ENCODE peak calls at places on chromosomes 7 and 10, in five cellular contexts. S is naive thymus-derived CD4-positive, alpha-beta T cell; G is HAP-1; E is adrenal gland; V is heart right ventricle. M is an unnamed sample. For H3K4me1 and H3K27me3, the result is how much of the 10 kb centered on the place peaks cover.

GRCh38 chr10:54837479-54837878 is 36.4 kb upstream of the PCDH15 start:
- DNase-seq in V (no peak), S (no peak), E (no peak), G (no peak), M (no peak)

GRCh38 chr7:140389445-140389844 is 8.9 kb downstream of the SLC37A3 start:
- DNase-seq in E (no peak), S (no peak), G (no peak), V (no peak), M (no peak)

GRCh38 chr10:121803611-121804010 is 124.2 kb downstream of the ATE1 start:
- DNase-seq in E (no peak), V (no peak), S (no peak), G (no peak), M (no peak)

GRCh38 chr10:19412531-19412930 is 363.9 kb downstream of the MALRD1 start:
- DNase-seq in G (peak), E (no peak), S (no peak), V (no peak), M (no peak)

GRCh38 chr7:1463685-1464223 is 4.5 kb upstream of the MICALL2 start:
- DNase-seq in G (no peak), V (no peak), S (no peak), E (no peak), M (no peak)

GRCh38 chr10:71713135-71714040 is 6.2 kb downstream of the C10orf105 start:
- DNase-seq in S (peak), E (peak), V (peak), G (no peak), M (peak)

GRCh38 chr10:122149607-122150505 is 121.2 kb upstream of the BTBD16 start:
- DNase-seq in V (peak), E (no peak), G (no peak), S (no peak), M (no peak)

GRCh38 chr10:77643795-77644468 is 6.3 kb upstream of the KCNMA1 start:
- DNase-seq in G (peak), S (no peak), V (no peak), E (peak), M (peak)

GRCh38 chr7:138246391-138246790 is 170.1 kb downstream of the AKR1D1 start:
- DNase-seq in G (peak), E (no peak), S (no peak), V (no peak), M (no peak)

GRCh38 chr10:4102802-4103344 is 317.9 kb upstream of the KLF6 start:
- DNase-seq in S (no peak), E (no peak), G (no peak), V (no peak), M (no peak)

GRCh38 chr7:117323585-117323876 is 673 bp upstream of the WNT2 start:
- DNase-seq in S (no peak), V (no peak), E (no peak), G (no peak), M (no peak)

GRCh38 chr10:63666836-63667383 is 145.7 kb downstream of the REEP3 start:
- DNase-seq in V (no peak), S (no peak), G (no peak), E (peak), M (no peak)

GRCh38 chr10:79409038-79410035 is 36.1 kb downstream of the ZCCHC24 start:
- DNase-seq in V (no peak), E (no peak), G (no peak), S (no peak), M (no peak)

GRCh38 chr7:38177621-38178003 is 433 bp upstream of the STARD3NL start:
- DNase-seq in S (no peak), G (no peak), V (no peak), E (no peak), M (no peak)

GRCh38 chr10:7542189-7542914 is 124.4 kb downstream of the ITIH5 start:
- DNase-seq in V (no peak), E (no peak), S (no peak), G (no peak), M (no peak)

GRCh38 chr7:6181136-6181535 is 91.3 kb downstream of the CYTH3 start:
- DNase-seq in V (no peak), E (no peak), G (no peak), S (no peak), M (no peak)

GRCh38 chr10:30433779-30434272 is at the start of gene MAP3K8:
- DNase-seq in E (peak), S (peak), G (peak), V (peak), M (peak)

GRCh38 chr10:72076756-72077155 is 11.6 kb downstream of the SPOCK2 start:
- DNase-seq in E (no peak), V (no peak), S (no peak), G (no peak), M (no peak)

GRCh38 chr7:98151884-98152283 is 45.2 kb downstream of the LMTK2 start:
- DNase-seq in E (no peak), S (no peak), V (no peak), G (peak), M (no peak)

GRCh38 chr7:73718905-73719805 is at the start of gene STX1A:
- DNase-seq in S (peak), E (peak), G (peak), V (no peak), M (peak)

GRCh38 chr7:77903597-77903996 is 105.0 kb downstream of the PHTF2 start:
- DNase-seq in S (no peak), E (no peak), V (no peak), G (no peak), M (no peak)

GRCh38 chr7:77393261-77393660 is 22.9 kb downstream of the GSAP start:
- DNase-seq in V (no peak), S (peak), E (no peak), G (no peak), M (no peak)

GRCh38 chr10:112570585-112570984 is 123.6 kb downstream of the VTI1A start:
- DNase-seq in G (no peak), E (no peak), V (no peak), S (no peak), M (no peak)

GRCh38 chr10:71795248-71795647 is 21.9 kb upstream of the VSIR start:
- DNase-seq in E (no peak), V (no peak), S (no peak), G (peak), M (no peak)

GRCh38 chr10:122461729-122462532 is 578 bp downstream of the HTRA1 start:
- DNase-seq in E (peak), S (no peak), V (no peak), G (peak), M (no peak)

GRCh38 chr10:100887761-100888296 is 24.9 kb upstream of the SLF2 start:
- DNase-seq in S (no peak), E (no peak), G (no peak), V (no peak), M (no peak)

GRCh38 chr10:100888957-100889356 is 23.8 kb upstream of the SLF2 start:
- DNase-seq in E (no peak), G (no peak), S (no peak), V (no peak), M (no peak)

GRCh38 chr10:100890696-100891271 is 22.0 kb upstream of the SLF2 start:
- DNase-seq in E (no peak), V (no peak), G (no peak), S (no peak), M (peak)

GRCh38 chr10:100890141-100890695 is 22.5 kb upstream of the SLF2 start:
- DNase-seq in E (no peak), G (no peak), V (no peak), S (no peak), M (no peak)

GRCh38 chr10:100889546-100889945 is 23.2 kb upstream of the SLF2 start:
- DNase-seq in V (no peak), G (no peak), S (no peak), E (no peak), M (no peak)
- H3K4me1 ChIP-seq in V (under half), G (under half), S (under half), E (under half), M (under half)

GRCh38 chr7:128913856-128914565 is 3.5 kb upstream of the KCP start:
- DNase-seq in G (no peak), S (no peak), E (no peak), V (no peak), M (no peak)

GRCh38 chr7:128915841-128916642 is 5.5 kb upstream of the KCP start:
- DNase-seq in E (no peak), G (no peak), S (no peak), V (no peak), M (no peak)

GRCh38 chr7:128914566-128915151 is 4.2 kb upstream of the KCP start:
- DNase-seq in S (no peak), V (no peak), G (no peak), E (no peak), M (no peak)

GRCh38 chr7:128916643-128916915 is 6.1 kb upstream of the KCP start:
- DNase-seq in V (no peak), S (no peak), G (no peak), E (no peak), M (no peak)

DNA sequence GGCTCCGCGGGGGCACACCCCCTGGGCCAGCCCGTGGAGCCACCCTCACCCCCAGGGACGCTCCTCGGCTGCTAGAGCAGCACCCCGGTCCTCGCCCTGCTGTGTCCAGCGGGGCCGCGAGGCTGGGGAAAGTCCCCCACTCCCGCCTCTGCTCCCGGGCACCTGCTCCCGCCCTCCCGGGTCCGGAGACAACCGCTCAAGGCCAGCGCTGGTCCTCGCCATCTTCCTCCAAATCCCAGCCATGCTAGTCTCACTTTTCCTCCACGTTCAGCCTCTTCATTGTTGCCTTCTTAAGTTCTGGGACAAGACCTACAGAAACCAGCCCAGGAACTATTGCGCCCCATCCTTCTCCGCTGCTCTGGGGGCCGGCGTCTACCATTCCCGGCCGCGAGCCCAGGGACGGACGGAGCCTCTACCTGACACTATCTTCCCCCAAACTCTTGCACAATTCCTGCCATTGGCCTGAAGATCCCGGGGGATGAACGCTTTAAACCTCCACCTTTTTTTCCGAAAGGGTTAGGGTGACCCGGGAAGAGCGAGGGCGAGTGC is 4.8 kb upstream of the KCP start:
- DNase-seq in V (no peak), S (no peak), G (no peak), E (no peak), M (no peak)
- H3K27me3 ChIP-seq in V (under half), S (under half), G (under half), E (under half), M (under half)

DNA sequence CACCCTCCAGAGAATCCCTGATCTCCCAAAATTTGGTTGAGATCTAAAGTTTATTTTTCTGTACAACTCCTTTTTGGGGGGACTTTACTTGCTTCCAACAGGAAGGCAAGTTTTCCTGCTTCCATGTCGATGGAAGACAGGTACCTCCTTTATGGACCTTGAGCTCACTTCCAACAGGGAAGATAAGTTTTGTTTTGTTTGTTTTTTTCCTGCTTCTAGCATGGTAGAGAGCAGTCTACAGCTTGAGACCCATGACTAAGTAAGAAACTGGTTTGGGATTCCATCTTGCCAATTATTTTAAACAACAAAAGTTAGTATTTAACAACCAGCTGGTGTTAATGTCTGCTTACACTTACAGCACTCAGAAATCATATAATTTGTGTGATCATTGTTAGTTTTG is 74.4 kb downstream of the ST8SIA6 start:
- DNase-seq in G (no peak), E (no peak), S (no peak), V (no peak), M (no peak)
- H3K4me1 ChIP-seq in G (under half), E (under half), S (under half), V (under half), M (under half)

GRCh38 chr7:107580716-107581383 is 804 bp downstream of the BCAP29 start:
- DNase-seq in V (no peak), S (no peak), E (no peak), G (no peak), M (no peak)

GRCh38 chr7:107588529-107589130 is 8.6 kb downstream of the BCAP29 start:
- DNase-seq in E (no peak), V (no peak), S (no peak), G (no peak), M (no peak)

GRCh38 chr7:107581387-107582013 is 1.5 kb downstream of the BCAP29 start:
- DNase-seq in S (no peak), V (no peak), G (no peak), E (no peak), M (no peak)

GRCh38 chr7:107582906-107583305 is 2.9 kb downstream of the BCAP29 start:
- DNase-seq in V (no peak), E (no peak), S (no peak), G (no peak), M (no peak)

DNA sequence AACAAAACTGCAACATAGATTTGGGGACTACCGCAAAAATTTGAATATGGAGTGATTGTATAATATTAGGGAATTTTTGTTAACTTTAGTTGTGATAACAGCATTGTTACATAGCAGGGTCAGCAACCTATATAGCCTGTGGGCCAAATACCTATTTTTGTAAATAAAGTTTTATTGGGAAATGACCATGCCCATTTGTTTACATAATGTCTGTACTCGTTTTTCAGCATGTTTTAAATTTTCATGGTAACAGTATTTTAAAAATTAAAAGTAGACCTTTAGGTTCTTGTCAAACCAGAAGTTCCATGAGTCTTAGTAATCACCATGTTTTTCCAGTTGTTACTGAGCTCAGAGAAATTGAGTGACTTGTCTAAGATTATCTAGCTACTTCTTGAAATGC is 4.7 kb downstream of the BCAP29 start:
- DNase-seq in E (no peak), S (no peak), G (no peak), V (no peak), M (no peak)
- H3K27me3 ChIP-seq in E (under half), S (under half), G (under half), V (under half), M (under half)

GRCh38 chr10:660980-661890 is 28.2 kb downstream of the DIP2C start:
- DNase-seq in S (no peak), G (no peak), V (no peak), E (no peak), M (no peak)
- H3K4me1 ChIP-seq in S (under half), G (under half), V (under half), E (under half), M (under half)

DNA sequence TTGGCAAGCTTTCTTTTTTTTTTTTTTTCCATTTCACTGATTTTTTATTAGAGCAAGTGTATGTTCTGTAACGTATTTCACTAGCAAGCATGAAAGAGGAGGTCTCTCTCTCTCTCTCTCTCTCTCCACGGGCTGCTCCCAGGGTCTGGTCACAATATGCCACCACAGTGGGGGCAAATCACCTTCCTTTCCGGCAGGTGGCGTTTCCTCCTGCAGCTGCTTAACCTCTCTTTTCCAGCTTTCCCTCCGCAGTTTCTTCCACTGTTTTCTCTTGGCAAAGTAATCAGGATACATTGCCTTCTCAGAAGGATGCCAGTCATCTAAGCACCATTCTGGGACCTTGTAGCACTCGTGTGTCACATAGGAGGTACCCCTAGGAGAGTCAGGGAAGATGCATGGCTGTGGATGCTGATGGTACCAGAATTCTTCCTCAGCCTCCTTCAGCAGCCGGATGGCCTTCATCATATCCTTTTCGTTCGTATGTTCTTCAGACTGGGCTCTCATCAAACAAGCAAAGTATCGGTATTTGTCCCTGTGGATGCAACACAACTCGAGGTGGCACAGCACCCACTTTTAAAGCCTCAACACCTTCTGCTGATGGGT is 197.3 kb upstream of the PODXL start:
- DNase-seq in S (no peak), G (peak), E (no peak), V (no peak), M (no peak)
- H3K27me3 ChIP-seq in S (under half), G (under half), E (under half), V (under half), M (under half)

GRCh38 chr10:69414036-69415018 is 2.4 kb downstream of the TACR2 start:
- DNase-seq in G (no peak), S (no peak), V (no peak), E (no peak), M (no peak)
- H3K4me1 ChIP-seq in G (under half), S (under half), V (under half), E (under half), M (under half)

GRCh38 chr7:157003445-157004049 is 6.9 kb downstream of the MNX1 start:
- DNase-seq in G (peak), S (no peak), E (no peak), V (no peak), M (no peak)
- H3K27me3 ChIP-seq in G (under half), S (under half), E (half or more), V (half or more), M (under half)

DNA sequence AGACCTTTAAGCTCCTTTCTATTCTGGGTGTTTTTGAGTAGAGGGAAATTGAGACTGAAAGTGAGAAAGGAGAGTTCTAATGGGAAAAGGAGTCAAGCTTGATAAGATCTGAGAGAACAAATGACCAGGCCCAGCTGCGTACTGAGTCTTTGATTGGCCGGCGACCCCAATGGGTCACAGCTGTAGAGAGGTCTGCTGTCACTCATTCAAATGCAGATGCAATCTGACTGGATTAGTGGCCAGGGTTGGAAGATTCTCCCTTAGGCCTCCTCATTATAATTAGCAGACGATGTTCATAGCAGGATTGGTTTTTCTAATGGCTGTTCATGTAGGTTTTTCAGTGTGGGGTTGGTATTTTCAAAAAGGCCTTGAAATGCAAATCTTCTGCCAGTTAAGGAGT is 127.2 kb upstream of the SLC25A13 start:
- DNase-seq in G (peak), E (no peak), S (no peak), V (no peak), M (no peak)
- H3K4me1 ChIP-seq in G (under half), E (under half), S (under half), V (under half), M (under half)